ENCODE peak calls at places on chromosomes 6 and 20, in five cellular contexts. I is H1, O is GM12878, N is A549, F is K562. C is an unnamed sample.

GRCh38 chr20:64143018-64143801 is 21.0 kb upstream of the MYT1 start:
- DNase-seq in I (peak; percentile 39), O (no peak), N (no peak), F (no peak), C (no peak)

GRCh38 chr6:13472099-13472498 is 15.3 kb downstream of the GFOD1 start:
- DNase-seq in I (no peak), O (no peak), N (no peak), F (no peak), C (no peak)

GRCh38 chr6:35230950-35231349 is 17.2 kb downstream of the SCUBE3 start:
- DNase-seq in I (no peak), O (no peak), N (no peak), F (no peak), C (no peak)

GRCh38 chr6:154474636-154475428 is 35.7 kb downstream of the CNKSR3 start:
- DNase-seq in I (no peak), O (no peak), N (peak; percentile 24), F (no peak), C (no peak)

GRCh38 chr6:5660772-5661171 is 346.0 kb downstream of the NRN1 start:
- DNase-seq in I (no peak), O (no peak), N (no peak), F (no peak), C (no peak)

GRCh38 chr6:47207261-47207660 is 102.4 kb downstream of the TNFRSF21 start:
- DNase-seq in I (no peak), O (no peak), N (no peak), F (no peak), C (no peak)

GRCh38 chr6:89536230-89536629 is 102.3 kb downstream of the LYRM2 start:
- DNase-seq in I (no peak), O (no peak), N (no peak), F (no peak), C (no peak)

GRCh38 chr6:135842618-135843392 is 8.7 kb upstream of the PDE7B start:
- DNase-seq in I (no peak), O (no peak), N (no peak), F (no peak), C (no peak)

GRCh38 chr6:132054525-132054924 is 103.4 kb upstream of the CCN2 start:
- DNase-seq in I (no peak), O (no peak), N (no peak), F (no peak), C (no peak)

GRCh38 chr20:49641683-49642649 is 71.7 kb downstream of the B4GALT5 start:
- DNase-seq in I (no peak), O (no peak), N (no peak), F (no peak), C (peak; percentile 93)

GRCh38 chr20:14612389-14612788 is 275.0 kb upstream of the FLRT3 start:
- DNase-seq in I (no peak), O (no peak), N (no peak), F (no peak), C (no peak)

GRCh38 chr6:18021166-18021850 is 33.9 kb upstream of the KIF13A start:
- DNase-seq in I (no peak), O (no peak), N (no peak), F (no peak), C (no peak)

GRCh38 chr20:60255866-60256265 is 297.6 kb downstream of the CDH26 start:
- DNase-seq in I (no peak), O (no peak), N (no peak), F (no peak), C (no peak)

GRCh38 chr6:136086686-136087085 is 163.4 kb downstream of the MTFR2 start:
- DNase-seq in I (no peak), O (no peak), N (no peak), F (no peak), C (no peak)

GRCh38 chr20:50921055-50921454 is 10.2 kb downstream of the ADNP start:
- DNase-seq in I (no peak), O (no peak), N (peak; percentile 12), F (no peak), C (no peak)

GRCh38 chr20:39885975-39886649 is 802.9 kb downstream of the MAFB start:
- DNase-seq in I (peak; percentile 66), O (no peak), N (peak; percentile 32), F (peak; percentile 7), C (peak; percentile 21)

GRCh38 chr20:58647814-58648501 is 3.1 kb upstream of the STX16 start:
- DNase-seq in I (peak; percentile 43), O (no peak), N (no peak), F (no peak), C (no peak)
- TF ChIP-seq KDM1A in I (no peak), O (no peak), N (no peak), F (no peak), C (no peak)

GRCh38 chr20:52972190-52972937 is at the start of gene TSHZ2:
- DNase-seq in I (peak; percentile 56), O (no peak), N (peak; percentile 4), F (no peak), C (peak; percentile 24)
- TF ChIP-seq KDM1A in I (no peak), O (no peak), N (no peak), F (no peak), C (no peak)

GRCh38 chr6:74199146-74199680 is 503.2 kb downstream of the CD109 start:
- DNase-seq in I (no peak), O (no peak), N (no peak), F (no peak), C (no peak)
- TF ChIP-seq KDM1A in I (no peak), O (no peak), N (no peak), F (no peak), C (no peak)

DNA sequence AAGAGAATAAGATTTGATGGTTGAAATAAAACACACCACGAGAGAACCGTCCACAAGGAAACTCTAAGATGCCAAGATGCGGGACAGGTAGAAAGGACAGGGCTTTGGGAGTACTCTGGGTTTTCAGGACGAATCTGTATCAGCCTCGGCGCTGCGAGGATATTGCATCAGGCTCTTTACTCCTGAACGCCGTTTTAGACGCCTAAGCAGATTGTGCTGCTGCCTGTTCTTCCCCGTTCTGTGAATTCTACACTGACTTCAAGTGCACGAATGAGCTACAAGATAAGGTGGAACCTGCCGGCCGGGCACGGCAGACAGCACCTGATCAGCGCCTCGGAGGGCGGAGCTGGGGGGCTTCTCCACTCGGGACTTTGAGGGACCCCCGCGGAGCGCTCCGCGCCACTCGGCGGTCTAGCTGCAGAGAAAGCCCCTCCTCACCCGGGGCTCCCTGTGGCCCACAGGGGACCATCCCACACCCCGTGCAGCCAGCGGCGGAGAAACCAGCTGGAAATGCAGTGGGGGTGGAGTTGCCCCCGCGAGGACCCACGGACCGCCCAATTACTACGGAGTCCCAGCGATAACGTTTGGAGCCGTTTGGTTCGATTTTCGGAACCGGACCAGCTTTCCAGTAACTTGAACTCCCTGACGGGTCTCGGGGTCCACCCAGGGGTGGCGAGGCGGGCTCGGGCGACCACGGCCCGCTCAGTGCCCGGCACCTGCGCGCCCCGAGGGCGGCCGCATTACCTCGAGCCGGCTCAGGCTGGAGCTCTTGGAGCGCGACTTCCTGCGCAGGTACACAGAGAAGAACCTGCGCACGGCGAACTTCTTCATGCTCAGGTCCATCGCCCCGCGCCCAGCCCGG is 643 bp downstream of the RPS6KA2 start:
- DNase-seq in I (no peak), O (no peak), N (no peak), F (no peak), C (no peak)
- TF ChIP-seq KDM1A in I (no peak), O (no peak), N (no peak), F (no peak), C (no peak)

GRCh38 chr6:41371461-41371991 is 36.1 kb downstream of the NCR2 start:
- DNase-seq in I (peak; percentile 77), O (no peak), N (no peak), F (no peak), C (no peak)
- TF ChIP-seq KDM1A in I (no peak), O (no peak), N (no peak), F (no peak), C (no peak)

DNA sequence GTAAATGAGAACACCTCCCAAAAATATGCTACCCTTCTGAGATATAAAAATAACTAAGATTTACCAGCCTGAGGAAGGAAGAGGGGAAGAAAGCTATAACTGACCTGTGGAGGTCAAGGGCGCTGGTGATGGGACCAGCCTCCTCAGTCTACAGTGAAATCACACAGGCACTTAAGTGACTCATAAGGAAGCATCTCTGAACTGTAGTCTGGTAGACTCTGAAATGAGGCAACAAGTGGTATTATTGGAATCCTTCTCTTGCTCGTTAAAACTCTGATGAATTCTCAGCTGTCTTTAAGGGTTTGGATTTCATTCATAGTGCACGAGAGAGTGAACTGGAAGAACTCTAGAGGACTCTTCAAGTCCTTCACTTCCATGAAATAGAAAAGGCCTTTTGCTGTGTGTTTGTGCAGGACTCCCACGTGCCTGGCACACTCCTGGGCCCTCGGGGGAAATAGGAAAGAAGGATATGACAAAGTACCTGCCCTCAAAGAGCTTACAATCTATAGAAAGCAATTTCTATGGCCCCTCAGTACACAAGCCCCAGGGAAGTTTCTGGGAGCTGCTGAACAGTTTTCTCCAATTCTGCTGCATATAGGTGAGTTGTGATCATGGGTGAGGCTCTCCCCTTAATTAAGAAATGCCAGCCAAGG is 231.8 kb upstream of the RREB1 start:
- DNase-seq in I (no peak), O (no peak), N (peak; percentile 68), F (no peak), C (no peak)
- TF ChIP-seq KDM1A in I (no peak), O (no peak), N (no peak), F (no peak), C (no peak)

DNA sequence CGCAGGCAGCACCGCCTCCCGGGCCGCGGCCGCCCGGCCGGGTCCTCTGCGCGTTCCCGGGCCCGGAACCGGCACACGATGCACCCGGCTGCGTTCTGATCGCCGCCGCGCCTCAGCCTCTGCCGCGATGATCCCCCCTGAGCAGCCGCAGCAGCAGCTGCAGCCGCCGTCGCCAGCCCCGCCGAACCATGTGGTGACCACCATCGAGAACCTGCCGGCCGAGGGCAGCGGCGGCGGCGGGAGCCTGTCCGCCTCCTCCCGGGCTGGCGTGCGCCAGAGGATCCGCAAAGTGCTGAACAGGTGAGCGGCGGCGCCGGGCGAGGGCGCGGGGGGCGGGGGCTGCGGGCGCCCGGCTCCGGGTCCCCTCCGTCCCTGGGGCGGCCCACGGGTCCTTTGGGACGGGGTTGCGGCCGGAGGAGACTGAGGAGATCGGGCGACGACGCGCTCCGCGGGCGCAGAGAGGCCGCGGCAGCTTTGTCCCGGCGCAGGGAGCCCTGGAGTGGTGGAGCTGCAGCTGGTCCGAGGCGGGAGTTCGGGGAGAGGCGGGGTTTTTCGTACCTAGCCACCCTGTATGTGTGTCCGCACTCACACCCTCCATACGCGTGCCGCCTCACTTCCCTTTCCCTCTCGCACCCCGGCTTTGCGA is 659 bp downstream of the SLC35F1 start:
- DNase-seq in I (peak; percentile 78), O (no peak), N (no peak), F (no peak), C (no peak)
- TF ChIP-seq KDM1A in I (no peak), O (no peak), N (no peak), F (no peak), C (no peak)